ENCODE peak calls at places on chromosomes 12 and 14, in ten cellular contexts. One of them, this sample, is unnamed.

GRCh38 chr14:34857689-34858449 is 17.3 kb downstream of the BAZ1A start:
- DNase-seq in effector CD8-positive, alpha-beta T cell: no peak
- DNase-seq in NAMALWA: no peak
- DNase-seq in iPS-NIHi11: no peak
- DNase-seq in CD4-positive, alpha-beta T cell: no peak
- DNase-seq in body of pancreas: no peak
- DNase-seq in tibial nerve: no peak
- DNase-seq in fibroblast of lung: no peak
- DNase-seq in activated B cell treated with CpG ODN at 0.5 μM for 24 hours: no peak
- DNase-seq in stimulated activated naive CD8-positive, alpha-beta T cell treated with anti-CD3 and anti-CD28 coated beads, Interleukin-15, amount 100 ng/mL, for 72 hours: peak
- DNase-seq in this sample: no peak

GRCh38 chr14:24311837-24312615 is 724 bp downstream of the LTB4R start:
- DNase-seq in effector CD8-positive, alpha-beta T cell: no peak
- DNase-seq in NAMALWA: no peak
- DNase-seq in iPS-NIHi11: no peak
- DNase-seq in CD4-positive, alpha-beta T cell: no peak
- DNase-seq in body of pancreas: no peak
- DNase-seq in tibial nerve: no peak
- DNase-seq in fibroblast of lung: no peak
- DNase-seq in activated B cell treated with CpG ODN at 0.5 μM for 24 hours: no peak
- DNase-seq in stimulated activated naive CD8-positive, alpha-beta T cell treated with anti-CD3 and anti-CD28 coated beads, Interleukin-15, amount 100 ng/mL, for 72 hours: no peak
- DNase-seq in this sample: no peak

GRCh38 chr14:99779751-99780150 is 13.5 kb upstream of the EML1 start:
- DNase-seq in effector CD8-positive, alpha-beta T cell: no peak
- DNase-seq in NAMALWA: no peak
- DNase-seq in iPS-NIHi11: no peak
- DNase-seq in CD4-positive, alpha-beta T cell: no peak
- DNase-seq in body of pancreas: no peak
- DNase-seq in tibial nerve: no peak
- DNase-seq in fibroblast of lung: peak
- DNase-seq in activated B cell treated with CpG ODN at 0.5 μM for 24 hours: no peak
- DNase-seq in stimulated activated naive CD8-positive, alpha-beta T cell treated with anti-CD3 and anti-CD28 coated beads, Interleukin-15, amount 100 ng/mL, for 72 hours: no peak
- DNase-seq in this sample: no peak

GRCh38 chr12:115709410-115710065 is 568.0 kb downstream of the MED13L start:
- DNase-seq in effector CD8-positive, alpha-beta T cell: no peak
- DNase-seq in NAMALWA: no peak
- DNase-seq in iPS-NIHi11: no peak
- DNase-seq in CD4-positive, alpha-beta T cell: no peak
- DNase-seq in body of pancreas: peak
- DNase-seq in tibial nerve: peak
- DNase-seq in fibroblast of lung: no peak
- DNase-seq in activated B cell treated with CpG ODN at 0.5 μM for 24 hours: no peak
- DNase-seq in stimulated activated naive CD8-positive, alpha-beta T cell treated with anti-CD3 and anti-CD28 coated beads, Interleukin-15, amount 100 ng/mL, for 72 hours: no peak
- DNase-seq in this sample: no peak

GRCh38 chr12:94178054-94178453 is 29.7 kb downstream of the PLXNC1 start:
- DNase-seq in effector CD8-positive, alpha-beta T cell: no peak
- DNase-seq in NAMALWA: no peak
- DNase-seq in iPS-NIHi11: no peak
- DNase-seq in CD4-positive, alpha-beta T cell: no peak
- DNase-seq in body of pancreas: no peak
- DNase-seq in tibial nerve: no peak
- DNase-seq in fibroblast of lung: no peak
- DNase-seq in activated B cell treated with CpG ODN at 0.5 μM for 24 hours: no peak
- DNase-seq in stimulated activated naive CD8-positive, alpha-beta T cell treated with anti-CD3 and anti-CD28 coated beads, Interleukin-15, amount 100 ng/mL, for 72 hours: no peak
- DNase-seq in this sample: no peak

GRCh38 chr14:50766338-50766886 is 64.5 kb downstream of the NIN start:
- DNase-seq in effector CD8-positive, alpha-beta T cell: no peak
- DNase-seq in NAMALWA: no peak
- DNase-seq in iPS-NIHi11: no peak
- DNase-seq in CD4-positive, alpha-beta T cell: no peak
- DNase-seq in body of pancreas: no peak
- DNase-seq in tibial nerve: no peak
- DNase-seq in fibroblast of lung: peak
- DNase-seq in activated B cell treated with CpG ODN at 0.5 μM for 24 hours: no peak
- DNase-seq in stimulated activated naive CD8-positive, alpha-beta T cell treated with anti-CD3 and anti-CD28 coated beads, Interleukin-15, amount 100 ng/mL, for 72 hours: no peak
- DNase-seq in this sample: no peak

GRCh38 chr12:31797230-31797872 is 68.5 kb upstream of the AMN1 start:
- DNase-seq in effector CD8-positive, alpha-beta T cell: no peak
- DNase-seq in NAMALWA: no peak
- DNase-seq in iPS-NIHi11: no peak
- DNase-seq in CD4-positive, alpha-beta T cell: no peak
- DNase-seq in body of pancreas: no peak
- DNase-seq in tibial nerve: no peak
- DNase-seq in fibroblast of lung: no peak
- DNase-seq in activated B cell treated with CpG ODN at 0.5 μM for 24 hours: no peak
- DNase-seq in stimulated activated naive CD8-positive, alpha-beta T cell treated with anti-CD3 and anti-CD28 coated beads, Interleukin-15, amount 100 ng/mL, for 72 hours: peak
- DNase-seq in this sample: no peak

GRCh38 chr14:55245657-55246268 is 25.5 kb upstream of the FBXO34 start:
- DNase-seq in effector CD8-positive, alpha-beta T cell: no peak
- DNase-seq in NAMALWA: peak
- DNase-seq in iPS-NIHi11: peak
- DNase-seq in CD4-positive, alpha-beta T cell: no peak
- DNase-seq in body of pancreas: peak
- DNase-seq in tibial nerve: no peak
- DNase-seq in fibroblast of lung: peak
- DNase-seq in activated B cell treated with CpG ODN at 0.5 μM for 24 hours: no peak
- DNase-seq in stimulated activated naive CD8-positive, alpha-beta T cell treated with anti-CD3 and anti-CD28 coated beads, Interleukin-15, amount 100 ng/mL, for 72 hours: no peak
- DNase-seq in this sample: no peak

GRCh38 chr12:29160230-29160629 is 11.2 kb downstream of the FAR2 start:
- DNase-seq in effector CD8-positive, alpha-beta T cell: no peak
- DNase-seq in NAMALWA: no peak
- DNase-seq in iPS-NIHi11: no peak
- DNase-seq in CD4-positive, alpha-beta T cell: no peak
- DNase-seq in body of pancreas: no peak
- DNase-seq in tibial nerve: no peak
- DNase-seq in fibroblast of lung: no peak
- DNase-seq in activated B cell treated with CpG ODN at 0.5 μM for 24 hours: no peak
- DNase-seq in stimulated activated naive CD8-positive, alpha-beta T cell treated with anti-CD3 and anti-CD28 coated beads, Interleukin-15, amount 100 ng/mL, for 72 hours: no peak
- DNase-seq in this sample: no peak

GRCh38 chr12:104049278-104050257 is at the start of gene GLT8D2:
- DNase-seq in effector CD8-positive, alpha-beta T cell: no peak
- DNase-seq in NAMALWA: no peak
- DNase-seq in iPS-NIHi11: peak
- DNase-seq in CD4-positive, alpha-beta T cell: no peak
- DNase-seq in body of pancreas: peak
- DNase-seq in tibial nerve: peak
- DNase-seq in fibroblast of lung: peak
- DNase-seq in activated B cell treated with CpG ODN at 0.5 μM for 24 hours: no peak
- DNase-seq in stimulated activated naive CD8-positive, alpha-beta T cell treated with anti-CD3 and anti-CD28 coated beads, Interleukin-15, amount 100 ng/mL, for 72 hours: no peak
- DNase-seq in this sample: no peak

GRCh38 chr14:72751276-72752033 is 142.4 kb downstream of the DPF3 start:
- DNase-seq in effector CD8-positive, alpha-beta T cell: no peak
- DNase-seq in NAMALWA: no peak
- DNase-seq in iPS-NIHi11: no peak
- DNase-seq in CD4-positive, alpha-beta T cell: no peak
- DNase-seq in body of pancreas: no peak
- DNase-seq in tibial nerve: no peak
- DNase-seq in fibroblast of lung: no peak
- DNase-seq in activated B cell treated with CpG ODN at 0.5 μM for 24 hours: no peak
- DNase-seq in stimulated activated naive CD8-positive, alpha-beta T cell treated with anti-CD3 and anti-CD28 coated beads, Interleukin-15, amount 100 ng/mL, for 72 hours: no peak
- DNase-seq in this sample: no peak

GRCh38 chr14:93951798-93952540 is 24.4 kb downstream of the ASB2 start:
- DNase-seq in effector CD8-positive, alpha-beta T cell: no peak
- DNase-seq in NAMALWA: no peak
- DNase-seq in iPS-NIHi11: no peak
- DNase-seq in CD4-positive, alpha-beta T cell: no peak
- DNase-seq in body of pancreas: no peak
- DNase-seq in tibial nerve: no peak
- DNase-seq in fibroblast of lung: peak
- DNase-seq in activated B cell treated with CpG ODN at 0.5 μM for 24 hours: no peak
- DNase-seq in stimulated activated naive CD8-positive, alpha-beta T cell treated with anti-CD3 and anti-CD28 coated beads, Interleukin-15, amount 100 ng/mL, for 72 hours: no peak
- DNase-seq in this sample: no peak

GRCh38 chr12:27319394-27319793 is 13.2 kb upstream of the BMAL2 start:
- DNase-seq in effector CD8-positive, alpha-beta T cell: no peak
- DNase-seq in NAMALWA: no peak
- DNase-seq in iPS-NIHi11: no peak
- DNase-seq in CD4-positive, alpha-beta T cell: no peak
- DNase-seq in body of pancreas: no peak
- DNase-seq in tibial nerve: no peak
- DNase-seq in fibroblast of lung: peak
- DNase-seq in activated B cell treated with CpG ODN at 0.5 μM for 24 hours: no peak
- DNase-seq in stimulated activated naive CD8-positive, alpha-beta T cell treated with anti-CD3 and anti-CD28 coated beads, Interleukin-15, amount 100 ng/mL, for 72 hours: no peak
- DNase-seq in this sample: no peak

GRCh38 chr12:16685107-16685506 is 79.1 kb upstream of the LMO3 start:
- DNase-seq in effector CD8-positive, alpha-beta T cell: no peak
- DNase-seq in NAMALWA: peak
- DNase-seq in iPS-NIHi11: no peak
- DNase-seq in CD4-positive, alpha-beta T cell: no peak
- DNase-seq in body of pancreas: no peak
- DNase-seq in tibial nerve: no peak
- DNase-seq in fibroblast of lung: no peak
- DNase-seq in activated B cell treated with CpG ODN at 0.5 μM for 24 hours: no peak
- DNase-seq in stimulated activated naive CD8-positive, alpha-beta T cell treated with anti-CD3 and anti-CD28 coated beads, Interleukin-15, amount 100 ng/mL, for 72 hours: no peak
- DNase-seq in this sample: no peak

GRCh38 chr12:84911331-84912190 is 1.0 kb downstream of the SLC6A15 start:
- DNase-seq in effector CD8-positive, alpha-beta T cell: no peak
- DNase-seq in NAMALWA: no peak
- DNase-seq in iPS-NIHi11: peak
- DNase-seq in CD4-positive, alpha-beta T cell: no peak
- DNase-seq in body of pancreas: peak
- DNase-seq in tibial nerve: peak
- DNase-seq in fibroblast of lung: peak
- DNase-seq in activated B cell treated with CpG ODN at 0.5 μM for 24 hours: no peak
- DNase-seq in stimulated activated naive CD8-positive, alpha-beta T cell treated with anti-CD3 and anti-CD28 coated beads, Interleukin-15, amount 100 ng/mL, for 72 hours: no peak
- DNase-seq in this sample: peak

GRCh38 chr14:70808023-70808401 is 1.3 kb downstream of the MAP3K9 start:
- DNase-seq in effector CD8-positive, alpha-beta T cell: peak
- DNase-seq in NAMALWA: peak
- DNase-seq in iPS-NIHi11: peak
- DNase-seq in CD4-positive, alpha-beta T cell: peak
- DNase-seq in body of pancreas: peak
- DNase-seq in tibial nerve: no peak
- DNase-seq in fibroblast of lung: peak
- DNase-seq in activated B cell treated with CpG ODN at 0.5 μM for 24 hours: peak
- DNase-seq in stimulated activated naive CD8-positive, alpha-beta T cell treated with anti-CD3 and anti-CD28 coated beads, Interleukin-15, amount 100 ng/mL, for 72 hours: peak
- DNase-seq in this sample: no peak

GRCh38 chr12:117032593-117033381 is 66.4 kb downstream of the TESC start:
- DNase-seq in effector CD8-positive, alpha-beta T cell: no peak
- DNase-seq in NAMALWA: no peak
- DNase-seq in iPS-NIHi11: peak
- DNase-seq in CD4-positive, alpha-beta T cell: no peak
- DNase-seq in body of pancreas: peak
- DNase-seq in tibial nerve: no peak
- DNase-seq in fibroblast of lung: peak
- DNase-seq in activated B cell treated with CpG ODN at 0.5 μM for 24 hours: peak
- DNase-seq in stimulated activated naive CD8-positive, alpha-beta T cell treated with anti-CD3 and anti-CD28 coated beads, Interleukin-15, amount 100 ng/mL, for 72 hours: no peak
- DNase-seq in this sample: no peak

GRCh38 chr12:71546322-71546861 is 106.8 kb downstream of the LGR5 start:
- DNase-seq in effector CD8-positive, alpha-beta T cell: no peak
- DNase-seq in NAMALWA: no peak
- DNase-seq in iPS-NIHi11: no peak
- DNase-seq in CD4-positive, alpha-beta T cell: no peak
- DNase-seq in body of pancreas: no peak
- DNase-seq in tibial nerve: no peak
- DNase-seq in fibroblast of lung: no peak
- DNase-seq in activated B cell treated with CpG ODN at 0.5 μM for 24 hours: no peak
- DNase-seq in stimulated activated naive CD8-positive, alpha-beta T cell treated with anti-CD3 and anti-CD28 coated beads, Interleukin-15, amount 100 ng/mL, for 72 hours: no peak
- DNase-seq in this sample: no peak

GRCh38 chr12:109763201-109763841 is 49.7 kb downstream of the FAM222A start:
- DNase-seq in effector CD8-positive, alpha-beta T cell: no peak
- DNase-seq in NAMALWA: no peak
- DNase-seq in iPS-NIHi11: no peak
- DNase-seq in CD4-positive, alpha-beta T cell: no peak
- DNase-seq in body of pancreas: no peak
- DNase-seq in tibial nerve: no peak
- DNase-seq in fibroblast of lung: peak
- DNase-seq in activated B cell treated with CpG ODN at 0.5 μM for 24 hours: peak
- DNase-seq in stimulated activated naive CD8-positive, alpha-beta T cell treated with anti-CD3 and anti-CD28 coated beads, Interleukin-15, amount 100 ng/mL, for 72 hours: peak
- DNase-seq in this sample: no peak

GRCh38 chr14:105065280-105066228 is at the start of gene GPR132:
- DNase-seq in effector CD8-positive, alpha-beta T cell: peak
- DNase-seq in NAMALWA: peak
- DNase-seq in iPS-NIHi11: no peak
- DNase-seq in CD4-positive, alpha-beta T cell: peak
- DNase-seq in body of pancreas: no peak
- DNase-seq in tibial nerve: no peak
- DNase-seq in fibroblast of lung: peak
- DNase-seq in activated B cell treated with CpG ODN at 0.5 μM for 24 hours: peak
- DNase-seq in stimulated activated naive CD8-positive, alpha-beta T cell treated with anti-CD3 and anti-CD28 coated beads, Interleukin-15, amount 100 ng/mL, for 72 hours: peak
- DNase-seq in this sample: no peak

GRCh38 chr12:109109756-109110350 is 6.5 kb upstream of the ACACB start:
- DNase-seq in effector CD8-positive, alpha-beta T cell: no peak
- DNase-seq in NAMALWA: no peak
- DNase-seq in iPS-NIHi11: no peak
- DNase-seq in CD4-positive, alpha-beta T cell: no peak
- DNase-seq in body of pancreas: no peak
- DNase-seq in tibial nerve: no peak
- DNase-seq in fibroblast of lung: no peak
- DNase-seq in activated B cell treated with CpG ODN at 0.5 μM for 24 hours: no peak
- DNase-seq in stimulated activated naive CD8-positive, alpha-beta T cell treated with anti-CD3 and anti-CD28 coated beads, Interleukin-15, amount 100 ng/mL, for 72 hours: no peak
- DNase-seq in this sample: no peak

GRCh38 chr14:55125403-55125802 is 3.6 kb upstream of the LGALS3 start:
- DNase-seq in effector CD8-positive, alpha-beta T cell: no peak
- DNase-seq in NAMALWA: no peak
- DNase-seq in iPS-NIHi11: no peak
- DNase-seq in CD4-positive, alpha-beta T cell: no peak
- DNase-seq in body of pancreas: no peak
- DNase-seq in tibial nerve: no peak
- DNase-seq in fibroblast of lung: no peak
- DNase-seq in activated B cell treated with CpG ODN at 0.5 μM for 24 hours: no peak
- DNase-seq in stimulated activated naive CD8-positive, alpha-beta T cell treated with anti-CD3 and anti-CD28 coated beads, Interleukin-15, amount 100 ng/mL, for 72 hours: no peak
- DNase-seq in this sample: no peak

GRCh38 chr12:12221560-12221959 is 45.3 kb downstream of the LRP6 start:
- DNase-seq in effector CD8-positive, alpha-beta T cell: no peak
- DNase-seq in NAMALWA: no peak
- DNase-seq in iPS-NIHi11: no peak
- DNase-seq in CD4-positive, alpha-beta T cell: no peak
- DNase-seq in body of pancreas: no peak
- DNase-seq in tibial nerve: no peak
- DNase-seq in fibroblast of lung: no peak
- DNase-seq in activated B cell treated with CpG ODN at 0.5 μM for 24 hours: no peak
- DNase-seq in stimulated activated naive CD8-positive, alpha-beta T cell treated with anti-CD3 and anti-CD28 coated beads, Interleukin-15, amount 100 ng/mL, for 72 hours: no peak
- DNase-seq in this sample: no peak

GRCh38 chr12:107525063-107525718 is 160.4 kb upstream of the PWP1 start:
- DNase-seq in effector CD8-positive, alpha-beta T cell: no peak
- DNase-seq in NAMALWA: no peak
- DNase-seq in iPS-NIHi11: no peak
- DNase-seq in CD4-positive, alpha-beta T cell: no peak
- DNase-seq in body of pancreas: no peak
- DNase-seq in tibial nerve: no peak
- DNase-seq in fibroblast of lung: no peak
- DNase-seq in activated B cell treated with CpG ODN at 0.5 μM for 24 hours: no peak
- DNase-seq in stimulated activated naive CD8-positive, alpha-beta T cell treated with anti-CD3 and anti-CD28 coated beads, Interleukin-15, amount 100 ng/mL, for 72 hours: no peak
- DNase-seq in this sample: no peak

GRCh38 chr12:6277982-6278438 is 32.5 kb upstream of the PLEKHG6 start:
- DNase-seq in effector CD8-positive, alpha-beta T cell: no peak
- DNase-seq in NAMALWA: no peak
- DNase-seq in iPS-NIHi11: no peak
- DNase-seq in CD4-positive, alpha-beta T cell: no peak
- DNase-seq in body of pancreas: peak
- DNase-seq in tibial nerve: no peak
- DNase-seq in fibroblast of lung: no peak
- DNase-seq in activated B cell treated with CpG ODN at 0.5 μM for 24 hours: peak
- DNase-seq in stimulated activated naive CD8-positive, alpha-beta T cell treated with anti-CD3 and anti-CD28 coated beads, Interleukin-15, amount 100 ng/mL, for 72 hours: peak
- DNase-seq in this sample: no peak

GRCh38 chr14:104341532-104342434 is 203.4 kb downstream of the KIF26A start:
- DNase-seq in effector CD8-positive, alpha-beta T cell: no peak
- DNase-seq in NAMALWA: peak
- DNase-seq in iPS-NIHi11: peak
- DNase-seq in CD4-positive, alpha-beta T cell: no peak
- DNase-seq in body of pancreas: peak
- DNase-seq in tibial nerve: no peak
- DNase-seq in fibroblast of lung: no peak
- DNase-seq in activated B cell treated with CpG ODN at 0.5 μM for 24 hours: no peak
- DNase-seq in stimulated activated naive CD8-positive, alpha-beta T cell treated with anti-CD3 and anti-CD28 coated beads, Interleukin-15, amount 100 ng/mL, for 72 hours: peak
- DNase-seq in this sample: peak

GRCh38 chr12:12086331-12086730 is 15.6 kb downstream of the BCL2L14 start:
- DNase-seq in effector CD8-positive, alpha-beta T cell: no peak
- DNase-seq in NAMALWA: no peak
- DNase-seq in iPS-NIHi11: no peak
- DNase-seq in CD4-positive, alpha-beta T cell: no peak
- DNase-seq in body of pancreas: no peak
- DNase-seq in tibial nerve: no peak
- DNase-seq in fibroblast of lung: no peak
- DNase-seq in activated B cell treated with CpG ODN at 0.5 μM for 24 hours: no peak
- DNase-seq in stimulated activated naive CD8-positive, alpha-beta T cell treated with anti-CD3 and anti-CD28 coated beads, Interleukin-15, amount 100 ng/mL, for 72 hours: no peak
- DNase-seq in this sample: no peak

GRCh38 chr14:99902925-99903324 is 109.7 kb downstream of the EML1 start:
- DNase-seq in effector CD8-positive, alpha-beta T cell: no peak
- DNase-seq in NAMALWA: peak
- DNase-seq in iPS-NIHi11: no peak
- DNase-seq in CD4-positive, alpha-beta T cell: no peak
- DNase-seq in body of pancreas: no peak
- DNase-seq in tibial nerve: no peak
- DNase-seq in fibroblast of lung: no peak
- DNase-seq in activated B cell treated with CpG ODN at 0.5 μM for 24 hours: no peak
- DNase-seq in stimulated activated naive CD8-positive, alpha-beta T cell treated with anti-CD3 and anti-CD28 coated beads, Interleukin-15, amount 100 ng/mL, for 72 hours: no peak
- DNase-seq in this sample: no peak